ENCODE peak calls at places on chromosomes 1 and 21, in seven cellular contexts. K is IMR-90, M is trophoblast cell, T is mesenchymal stem cell, E is H9, I is neuronal stem cell, G is H1. J is an unnamed sample.

GRCh38 chr1:116873680-116874271 is 35.9 kb upstream of the PTGFRN start:
- DNase-seq in K (no peak), M (no peak), T (no peak), E (no peak), I (no peak), G (no peak), J (no peak)

GRCh38 chr1:17013598-17014320 is 2.0 kb upstream of the ATP13A2 start:
- DNase-seq in K (no peak), M (no peak), T (no peak), E (no peak), I (no peak), G (no peak), J (no peak)

GRCh38 chr1:246198141-246198820 is 308.8 kb downstream of the SMYD3 start:
- DNase-seq in K (no peak), M (no peak), T (no peak), E (no peak), I (no peak), G (no peak), J (no peak)

GRCh38 chr1:27650527-27651175 is 15.7 kb upstream of the FGR start:
- DNase-seq in K (peak), M (peak), T (peak), E (peak), I (no peak), G (no peak), J (peak)

GRCh38 chr21:44378646-44379581 is 25.5 kb downstream of the TRPM2 start:
- DNase-seq in K (no peak), M (no peak), T (no peak), E (no peak), I (no peak), G (no peak), J (no peak)

GRCh38 chr21:33755354-33755753 is 113.1 kb downstream of the ITSN1 start:
- DNase-seq in K (no peak), M (no peak), T (no peak), E (no peak), I (no peak), G (no peak), J (no peak)

GRCh38 chr1:177586429-177586828 is 383.4 kb downstream of the SEC16B start:
- DNase-seq in K (peak), M (no peak), T (peak), E (no peak), I (no peak), G (no peak), J (no peak)

GRCh38 chr1:111736548-111737215 is 2.5 kb downstream of the INKA2 start:
- DNase-seq in K (peak), M (no peak), T (no peak), E (no peak), I (no peak), G (peak), J (no peak)

GRCh38 chr1:165671531-165671930 is 26.8 kb downstream of the ALDH9A1 start:
- DNase-seq in K (no peak), M (no peak), T (no peak), E (no peak), I (no peak), G (no peak), J (no peak)

GRCh38 chr1:12172959-12173358 is 6.2 kb downstream of the TNFRSF1B start:
- DNase-seq in K (no peak), M (no peak), T (no peak), E (no peak), I (no peak), G (no peak), J (no peak)

GRCh38 chr1:165403835-165404482 is 41.0 kb downstream of the RXRG start:
- DNase-seq in K (no peak), M (peak), T (peak), E (peak), I (peak), G (peak), J (peak)

GRCh38 chr1:179743679-179744400 is 749 bp downstream of the FAM163A start:
- DNase-seq in K (no peak), M (no peak), T (no peak), E (peak), I (peak), G (peak), J (peak)

GRCh38 chr21:41068411-41069304 is 99.3 kb upstream of the BACE2 start:
- DNase-seq in K (peak), M (peak), T (no peak), E (peak), I (peak), G (peak), J (peak)

GRCh38 chr1:159168043-159168442 is 3.4 kb upstream of the CADM3 start:
- DNase-seq in K (no peak), M (no peak), T (no peak), E (no peak), I (no peak), G (no peak), J (no peak)

GRCh38 chr1:115112496-115113375 is 23.4 kb upstream of the TSPAN2 start:
- DNase-seq in K (no peak), M (no peak), T (peak), E (peak), I (peak), G (peak), J (peak)

GRCh38 chr1:233105225-233105624 is 154.8 kb downstream of the NTPCR start:
- DNase-seq in K (peak), M (no peak), T (peak), E (no peak), I (no peak), G (no peak), J (no peak)

GRCh38 chr21:27725916-27726315 is 759.0 kb upstream of the ADAMTS5 start:
- DNase-seq in K (peak), M (no peak), T (peak), E (no peak), I (no peak), G (no peak), J (no peak)

GRCh38 chr1:48741380-48741779 is 35.3 kb downstream of the BEND5 start:
- DNase-seq in K (no peak), M (no peak), T (no peak), E (no peak), I (no peak), G (no peak), J (no peak)

GRCh38 chr1:59903136-59903754 is 23.3 kb downstream of the CYP2J2 start:
- DNase-seq in K (no peak), M (no peak), T (peak), E (peak), I (peak), G (peak), J (peak)

GRCh38 chr1:22143065-22143514 is at the start of gene WNT4:
- DNase-seq in K (no peak), M (no peak), T (no peak), E (peak), I (no peak), G (peak), J (peak)

GRCh38 chr1:206435450-206435849 is 34.8 kb upstream of the IKBKE start:
- DNase-seq in K (peak), M (no peak), T (no peak), E (no peak), I (no peak), G (no peak), J (no peak)

GRCh38 chr1:184483101-184483813 is 96.4 kb downstream of the C1orf21 start:
- DNase-seq in K (peak), M (peak), T (peak), E (no peak), I (no peak), G (no peak), J (no peak)

GRCh38 chr1:11940260-11940921 is 5.9 kb downstream of the PLOD1 start:
- DNase-seq in K (peak), M (no peak), T (no peak), E (no peak), I (no peak), G (no peak), J (peak)

GRCh38 chr1:173948594-173948993 is 31.5 kb upstream of the SERPINC1 start:
- DNase-seq in K (no peak), M (no peak), T (no peak), E (no peak), I (no peak), G (no peak), J (no peak)

GRCh38 chr21:33817663-33818433 is 97.8 kb downstream of the ATP5PO start:
- DNase-seq in K (no peak), M (no peak), T (no peak), E (no peak), I (no peak), G (no peak), J (peak)

GRCh38 chr1:227887697-227888403 is 59.9 kb downstream of the WNT9A start:
- DNase-seq in K (no peak), M (no peak), T (peak), E (peak), I (peak), G (peak), J (peak)

GRCh38 chr21:38223893-38224540 is 32.8 kb upstream of the KCNJ15 start:
- DNase-seq in K (peak), M (no peak), T (peak), E (no peak), I (peak), G (peak), J (peak)

GRCh38 chr1:43302721-43303476 is 2.1 kb downstream of the TIE1 start:
- DNase-seq in K (peak), M (peak), T (no peak), E (no peak), I (no peak), G (no peak), J (no peak)

GRCh38 chr1:201119206-201119814 is 7.1 kb upstream of the CACNA1S start:
- DNase-seq in K (peak), M (peak), T (peak), E (peak), I (peak), G (peak), J (peak)

GRCh38 chr1:206631085-206631509 is 4.2 kb upstream of the DYRK3 start:
- DNase-seq in K (peak), M (peak), T (peak), E (peak), I (peak), G (peak), J (peak)

GRCh38 chr1:227449051-227449450 is 114.3 kb upstream of the ZNF678 start:
- DNase-seq in K (no peak), M (peak), T (peak), E (peak), I (no peak), G (peak), J (peak)

GRCh38 chr1:28437924-28438699 is 67.7 kb upstream of the RCC1 start:
- DNase-seq in K (peak), M (peak), T (peak), E (peak), I (peak), G (no peak), J (peak)

GRCh38 chr1:198121058-198121829 is 35.6 kb upstream of the NEK7 start:
- DNase-seq in K (peak), M (peak), T (peak), E (no peak), I (no peak), G (no peak), J (peak)

GRCh38 chr1:113255728-113256347 is 134.5 kb upstream of the MAGI3 start:
- DNase-seq in K (no peak), M (no peak), T (no peak), E (peak), I (peak), G (no peak), J (no peak)

GRCh38 chr1:15186073-15186845 is 32.7 kb downstream of the TMEM51 start:
- DNase-seq in K (no peak), M (no peak), T (no peak), E (no peak), I (no peak), G (no peak), J (no peak)
- H4K8ac ChIP-seq in K (no peak), M (no peak), T (peak), E (no peak), I (no peak), G (no peak), J (no peak)

GRCh38 chr1:155188268-155188667 is 14.6 kb downstream of the TRIM46 start:
- DNase-seq in K (no peak), M (no peak), T (no peak), E (no peak), I (no peak), G (no peak), J (no peak)
- H2AK5ac ChIP-seq in K (no peak), M (no peak), T (no peak), E (no peak), I (no peak), G (no peak), J (no peak)

DNA sequence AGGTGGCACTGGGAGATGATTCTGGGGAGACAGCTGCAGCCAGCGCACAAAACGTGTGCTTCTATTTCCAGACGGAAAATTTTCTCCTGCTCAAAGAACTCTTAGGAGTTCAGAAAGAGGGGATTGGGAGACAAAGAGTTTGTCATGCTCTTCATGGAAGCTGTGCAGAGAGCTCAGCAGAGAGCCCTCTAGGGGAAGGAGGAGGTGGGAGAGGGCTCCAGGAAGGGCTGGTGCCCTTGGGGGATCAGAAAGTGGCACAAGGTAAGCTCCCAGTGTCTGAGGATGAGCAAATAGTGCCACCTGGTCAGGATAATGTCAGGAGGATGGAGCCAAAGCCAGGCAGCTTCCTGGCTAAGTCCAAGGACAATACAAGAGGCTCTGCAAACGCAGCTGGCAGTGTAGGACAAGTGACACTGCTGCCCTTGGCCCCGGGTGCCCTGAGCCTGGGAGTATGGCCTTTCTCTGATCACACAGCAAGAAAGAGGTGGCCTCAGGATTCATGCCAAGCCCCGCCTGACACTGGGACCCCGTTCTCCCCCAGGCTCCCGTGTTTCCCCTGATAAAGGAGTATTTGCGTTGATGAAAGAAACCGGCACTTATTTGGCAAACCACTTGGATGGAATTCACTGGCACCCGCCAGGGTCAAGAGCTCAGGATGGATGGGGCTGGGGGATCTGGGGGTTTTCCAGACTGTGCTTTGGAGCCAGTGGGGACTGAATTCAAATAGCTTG is 254.0 kb downstream of the PTPRU start:
- DNase-seq in K (no peak), M (no peak), T (no peak), E (no peak), I (no peak), G (peak), J (no peak)
- H4K8ac ChIP-seq in K (no peak), M (no peak), T (no peak), E (no peak), I (no peak), G (no peak), J (no peak)

GRCh38 chr1:193090865-193091264 is 14.3 kb downstream of the GLRX2 start:
- DNase-seq in K (no peak), M (no peak), T (no peak), E (no peak), I (no peak), G (no peak), J (no peak)

GRCh38 chr1:193094112-193094511 is 11.1 kb downstream of the GLRX2 start:
- DNase-seq in K (no peak), M (no peak), T (no peak), E (no peak), I (no peak), G (no peak), J (no peak)
- H2AK5ac ChIP-seq in K (no peak), M (no peak), T (no peak), E (no peak), I (no peak), G (no peak), J (no peak)

DNA sequence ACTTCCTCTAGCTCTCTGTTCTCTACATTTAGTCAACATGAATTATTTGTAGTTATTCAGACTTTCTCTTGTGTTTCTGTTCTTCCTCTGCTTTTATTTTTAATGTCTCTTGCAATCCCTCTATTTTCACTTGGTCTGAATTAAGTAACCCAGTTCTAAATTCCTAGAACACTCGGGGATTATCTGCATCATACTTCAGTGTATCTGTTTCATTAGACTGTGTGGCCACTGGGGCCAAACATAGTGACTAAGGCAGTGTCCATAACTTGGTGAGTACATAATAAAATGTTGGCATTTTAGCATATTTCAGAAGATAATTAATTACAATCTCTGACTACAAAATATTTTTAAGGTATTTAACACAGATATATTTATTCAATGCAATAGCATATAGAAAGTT is 1087.2 kb upstream of the B3GALT2 start:
- DNase-seq in K (no peak), M (no peak), T (no peak), E (no peak), I (no peak), G (no peak), J (no peak)
- H4K8ac ChIP-seq in K (no peak), M (no peak), T (no peak), E (no peak), I (no peak), G (no peak), J (no peak)

GRCh38 chr1:19743793-19744192 is 55.9 kb downstream of the TMCO4 start:
- DNase-seq in K (no peak), M (no peak), T (no peak), E (no peak), I (no peak), G (no peak), J (no peak)

GRCh38 chr1:19744886-19745285 is 54.8 kb downstream of the TMCO4 start:
- DNase-seq in K (no peak), M (no peak), T (no peak), E (no peak), I (no peak), G (no peak), J (no peak)

GRCh38 chr1:19743180-19743579 is 56.5 kb downstream of the TMCO4 start:
- DNase-seq in K (no peak), M (no peak), T (no peak), E (no peak), I (no peak), G (no peak), J (no peak)

GRCh38 chr1:19747741-19748140 is 52.0 kb downstream of the TMCO4 start:
- DNase-seq in K (no peak), M (no peak), T (no peak), E (no peak), I (no peak), G (no peak), J (no peak)

DNA sequence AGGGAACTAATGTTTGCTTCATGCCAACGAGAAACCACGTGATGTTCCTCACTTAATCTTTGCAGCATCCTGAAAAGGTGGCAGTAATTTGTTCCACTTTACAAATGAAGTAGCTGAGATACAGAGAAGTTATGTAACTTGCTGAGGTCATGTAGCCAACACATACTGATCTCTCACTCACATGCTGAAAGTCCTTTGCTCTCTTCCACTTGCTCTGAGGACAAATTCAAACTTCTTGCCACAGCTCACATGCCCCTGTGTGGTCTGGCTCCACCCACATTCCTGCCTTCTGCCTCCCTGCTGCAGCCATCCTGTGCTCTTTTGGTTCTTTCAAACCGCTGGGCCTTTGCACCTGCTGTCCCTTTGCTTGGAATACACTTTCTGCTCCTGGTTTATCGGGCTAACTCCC is 55.4 kb downstream of the TMCO4 start:
- DNase-seq in K (no peak), M (no peak), T (no peak), E (no peak), I (no peak), G (no peak), J (no peak)
- H2AK5ac ChIP-seq in K (no peak), M (no peak), T (no peak), E (no peak), I (no peak), G (no peak), J (no peak)

DNA sequence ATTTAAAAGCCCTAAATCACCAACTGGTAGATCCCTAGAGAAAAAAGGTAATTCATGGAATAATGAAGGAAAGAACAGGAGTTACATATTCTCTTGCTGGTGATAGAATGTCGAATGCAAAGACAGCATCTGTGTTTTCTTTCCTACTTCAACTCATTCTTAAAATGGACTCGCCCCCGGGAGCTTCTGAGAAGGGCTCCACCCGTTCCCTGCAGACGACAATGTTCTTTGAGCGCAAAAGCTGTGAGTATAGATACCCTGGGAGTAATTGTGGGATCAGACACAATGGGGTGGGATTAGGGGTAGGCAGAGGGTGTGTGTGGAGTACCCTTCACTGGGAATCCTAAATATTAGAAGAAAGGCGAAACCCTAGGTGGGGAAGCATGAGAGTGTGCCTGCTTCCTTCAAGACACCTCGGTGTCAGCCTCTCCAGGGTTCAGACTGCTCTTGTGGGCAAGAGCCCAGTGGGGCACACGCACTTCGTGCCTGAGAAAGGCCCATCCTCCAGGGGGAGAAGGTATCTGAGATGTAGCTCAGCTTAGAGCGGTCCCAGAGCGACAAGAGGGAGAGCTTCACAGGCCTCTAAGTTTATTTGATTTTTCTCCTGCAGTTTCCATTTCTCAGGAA is 123.3 kb upstream of the DPYD start:
- DNase-seq in K (no peak), M (no peak), T (peak), E (peak), I (no peak), G (peak), J (no peak)
- H4K8ac ChIP-seq in K (no peak), M (no peak), T (no peak), E (no peak), I (no peak), G (no peak), J (no peak)

DNA sequence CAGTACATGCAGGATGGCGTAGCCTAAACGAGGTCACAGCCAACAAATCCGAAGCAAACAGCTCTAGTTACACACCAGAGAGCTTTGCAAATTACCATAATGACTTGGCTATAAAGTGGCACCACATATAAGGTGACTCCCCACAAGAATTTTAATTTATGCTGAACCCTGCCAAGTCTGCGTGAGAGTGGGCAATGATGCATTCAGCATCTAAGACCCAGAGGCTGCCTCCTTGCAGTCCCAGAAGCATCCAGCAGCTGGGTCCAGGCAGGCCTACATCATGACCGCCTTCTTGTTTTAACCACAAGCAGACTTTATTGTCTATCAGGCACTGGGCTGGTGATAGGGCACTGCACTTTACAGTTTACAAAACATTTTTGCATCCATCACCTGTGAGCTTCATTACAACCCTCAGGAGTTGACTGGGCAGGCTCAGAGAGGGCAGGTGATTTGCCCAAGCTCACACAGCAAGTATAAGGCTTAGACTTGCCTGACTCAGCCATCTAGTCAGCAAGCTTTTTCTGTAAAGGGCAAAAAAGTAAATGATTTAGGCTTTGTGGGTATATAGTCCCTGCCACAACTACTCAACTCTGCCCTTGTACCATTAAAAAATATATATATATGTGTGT is 134.6 kb downstream of the GLIS1 start:
- DNase-seq in K (no peak), M (no peak), T (no peak), E (no peak), I (no peak), G (no peak), J (no peak)
- H2AK5ac ChIP-seq in K (no peak), M (no peak), T (no peak), E (no peak), I (no peak), G (no peak), J (no peak)